ENCODE peak calls at places on chromosomes 4 and X, in ten cellular contexts. A is astrocyte of the cerebellum, T is fibroblast of mammary gland, Z is cardiac fibroblast, X is H9, S is glutamatergic neuron, P is heart left ventricle, B is GM10248, Q is MM.1S, U is HFF-Myc. C is an unnamed sample.

GRCh38 chrX:70434352-70434866 is 10.2 kb upstream of the DLG3 start:
- DNase-seq in X (peak; percentile 93), B (peak; percentile 84), Q (peak; percentile 90), U (no peak), Z (peak; percentile 76), T (peak; percentile 69), S (peak; percentile 83), P (peak; percentile 92), A (peak; percentile 39), C (peak; percentile 83)

GRCh38 chrX:46865281-46865680 is 28.4 kb downstream of the RP2 start:
- DNase-seq in B (no peak), P (no peak), A (peak; percentile 20), S (no peak), U (peak; percentile 20), X (no peak), Q (no peak), T (peak; percentile 67), Z (peak; percentile 57), C (no peak)

GRCh38 chr4:183100827-183101226 is 1.8 kb downstream of the WWC2 start:
- DNase-seq in B (no peak), U (no peak), T (no peak), Z (no peak), Q (no peak), S (no peak), A (no peak), P (no peak), X (no peak), C (no peak)

GRCh38 chrX:116240446-116240845 is 69.9 kb downstream of the AGTR2 start:
- DNase-seq in A (no peak), B (no peak), X (no peak), T (peak; percentile 20), P (no peak), Z (peak; percentile 11), S (no peak), U (no peak), Q (no peak), C (no peak)

GRCh38 chr4:56995525-56995924 is 16.8 kb downstream of the POLR2B start:
- DNase-seq in S (no peak), A (peak; percentile 93), Z (peak; percentile 97), B (no peak), T (peak; percentile 97), Q (no peak), X (no peak), P (peak; percentile 79), U (no peak), C (no peak)

GRCh38 chr4:62320612-62321011 is 1120.5 kb downstream of the ADGRL3 start:
- DNase-seq in T (no peak), X (no peak), Z (no peak), U (no peak), P (no peak), B (no peak), A (no peak), S (no peak), Q (no peak), C (no peak)

GRCh38 chrX:102155806-102156179 is at the start of gene BEX5:
- DNase-seq in Q (peak; percentile 79), A (peak; percentile 11), B (peak; percentile 40), S (peak; percentile 54), X (peak; percentile 87), P (peak; percentile 64), U (no peak), Z (no peak), T (peak; percentile 5), C (peak; percentile 65)

GRCh38 chrX:19889582-19890342 is 2.4 kb upstream of the SH3KBP1 start:
- DNase-seq in Z (peak; percentile 87), Q (peak; percentile 46), X (no peak), S (no peak), P (no peak), A (peak; percentile 34), U (no peak), B (peak; percentile 36), T (peak; percentile 66), C (no peak)

GRCh38 chr4:56909083-56909981 is 1.6 kb downstream of the REST start:
- DNase-seq in B (peak; percentile 66), T (peak; percentile 49), S (peak; percentile 40), X (peak; percentile 46), Z (peak; percentile 56), Q (peak; percentile 55), P (peak; percentile 59), U (no peak), A (peak; percentile 16), C (peak; percentile 86)

GRCh38 chrX:31219174-31219573 is 147.3 kb upstream of the FTHL17 start:
- DNase-seq in T (no peak), B (no peak), S (no peak), Q (no peak), X (no peak), A (no peak), U (no peak), Z (no peak), P (no peak), C (no peak)

GRCh38 chr4:2418652-2419571 is at the start of gene CFAP99:
- DNase-seq in P (peak; percentile 99), Z (peak; percentile 96), T (peak; percentile 88), A (peak; percentile 75), Q (peak; percentile 98), B (peak; percentile 98), U (peak; percentile 51), X (peak; percentile 99), S (peak; percentile 98), C (peak; percentile 98)
- TF ChIP-seq CTCF in P (peak; percentile 45), Z (no peak), T (no peak), A (no peak), Q (peak; percentile 34), B (peak; percentile 10), U (no peak), X (peak; percentile 18), S (no peak), C (no peak)

DNA sequence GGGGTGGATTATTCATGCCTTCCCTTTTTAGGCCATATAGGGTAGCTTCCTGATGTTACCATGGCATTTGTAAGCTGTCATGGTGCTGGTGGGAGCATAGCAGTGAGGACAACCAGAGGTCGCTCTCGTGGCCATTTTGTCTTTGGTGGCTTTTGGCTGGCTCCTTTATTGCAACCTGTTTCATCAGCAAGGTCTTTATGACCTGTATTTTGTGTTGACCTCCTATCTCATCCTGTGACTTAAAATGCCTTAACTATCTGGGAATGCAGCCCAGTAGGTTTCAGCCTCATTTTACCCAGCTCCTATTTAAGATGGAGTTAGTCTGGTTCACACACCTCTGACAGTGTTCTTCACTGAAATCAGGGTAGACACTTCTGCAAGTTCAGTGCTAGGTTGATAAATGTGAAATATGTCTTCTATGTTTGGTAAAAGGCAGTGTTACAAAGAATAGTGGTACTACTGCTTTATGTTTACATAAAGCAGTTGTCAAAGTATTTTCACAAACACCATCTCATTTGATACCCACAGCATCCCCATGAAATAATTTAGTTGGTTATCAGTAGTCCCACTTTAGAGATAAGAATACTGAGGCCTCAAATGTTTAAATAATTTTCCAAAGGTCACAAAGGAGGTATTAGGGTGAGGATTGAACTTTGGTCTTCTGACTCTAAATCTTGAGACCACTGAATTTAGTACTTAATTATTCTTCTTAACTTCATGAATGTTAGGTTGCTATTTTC is 77.1 kb upstream of the C4orf54 start:
- DNase-seq in T (no peak), Q (no peak), U (no peak), A (no peak), Z (no peak), P (no peak), X (no peak), S (no peak), B (no peak), C (no peak)
- TF ChIP-seq CTCF in T (no peak), Q (no peak), U (no peak), A (no peak), Z (no peak), P (no peak), X (no peak), S (no peak), B (no peak), C (no peak)

GRCh38 chr4:174255790-174256189 is 27.7 kb downstream of the FBXO8 start:
- DNase-seq in T (peak; percentile 67), X (no peak), P (no peak), A (peak; percentile 47), U (peak; percentile 44), S (peak; percentile 23), Z (peak; percentile 85), B (no peak), Q (no peak), C (no peak)

GRCh38 chr4:174262624-174263444 is 20.6 kb downstream of the FBXO8 start:
- DNase-seq in U (no peak), S (peak; percentile 13), Z (no peak), X (no peak), P (no peak), A (no peak), T (no peak), B (no peak), Q (no peak), C (no peak)

GRCh38 chr4:174260099-174260498 is 23.4 kb downstream of the FBXO8 start:
- DNase-seq in A (no peak), T (peak; percentile 88), Q (no peak), P (no peak), Z (peak; percentile 89), S (no peak), X (no peak), U (no peak), B (no peak), C (no peak)

GRCh38 chr4:174256277-174256713 is 27.2 kb downstream of the FBXO8 start:
- DNase-seq in U (no peak), A (peak; percentile 15), Z (peak; percentile 72), T (peak; percentile 68), S (no peak), X (no peak), Q (no peak), P (no peak), B (no peak), C (no peak)

GRCh38 chr4:174259580-174259979 is 23.9 kb downstream of the FBXO8 start:
- DNase-seq in B (no peak), X (no peak), S (no peak), U (no peak), Z (no peak), Q (no peak), P (no peak), A (no peak), T (no peak), C (no peak)
- TF ChIP-seq CTCF in B (no peak), X (no peak), S (no peak), U (no peak), Z (no peak), Q (no peak), P (no peak), A (no peak), T (no peak), C (no peak)

DNA sequence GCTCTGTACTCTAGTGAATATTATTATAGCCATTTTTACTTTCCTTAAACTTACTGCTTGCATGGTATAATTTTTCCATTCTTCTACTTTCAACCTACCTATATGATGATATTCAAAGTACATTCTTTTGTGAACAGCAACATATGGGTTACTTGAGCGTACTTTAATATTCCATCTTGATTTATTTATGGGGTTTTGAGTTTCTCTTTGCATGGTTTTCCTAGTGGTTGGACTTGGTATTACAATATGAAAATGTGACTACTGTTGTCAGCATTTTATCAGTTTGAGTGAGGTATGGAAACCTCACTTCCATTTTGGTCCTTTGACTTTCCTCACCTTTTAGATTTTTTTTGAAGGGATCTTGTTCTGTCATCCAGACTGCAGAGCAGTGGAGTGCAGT is 35.9 kb downstream of the ADGRG4 start:
- DNase-seq in Q (no peak), P (no peak), Z (peak; percentile 10), T (peak; percentile 2), B (no peak), S (no peak), X (no peak), A (no peak), U (no peak), C (no peak)
- TF ChIP-seq CTCF in Q (peak; percentile 45), P (no peak), Z (peak; percentile 20), T (peak; percentile 42), B (no peak), S (peak; percentile 72), X (peak; percentile 57), A (peak; percentile 9), U (no peak), C (no peak)